ENCODE peak calls at places on chromosomes 4 and X, in five cellular contexts. One of them, this sample, is unnamed.

GRCh38 chrX:7515681-7516413 is 327.1 kb upstream of the VCX start:
- DNase-seq in WERI-Rb-1: no peak
- DNase-seq in iPS-NIHi11: no peak
- DNase-seq in HCT116: no peak
- DNase-seq in activated CD4-positive, alpha-beta memory T cell treated with anti-CD3 and anti-CD28 coated beads, Interleukin-2, amount 10 ng/mL, durations not matched to agents 7 days and 5 days: no peak
- DNase-seq in this sample: no peak

GRCh38 chrX:99271641-99272040 is 1138.4 kb downstream of the PCDH19 start:
- DNase-seq in WERI-Rb-1: peak; percentile 15
- DNase-seq in iPS-NIHi11: no peak
- DNase-seq in HCT116: no peak
- DNase-seq in activated CD4-positive, alpha-beta memory T cell treated with anti-CD3 and anti-CD28 coated beads, Interleukin-2, amount 10 ng/mL, durations not matched to agents 7 days and 5 days: no peak
- DNase-seq in this sample: no peak

GRCh38 chr4:145103496-145103895 is 5.4 kb downstream of the ABCE1 start:
- DNase-seq in WERI-Rb-1: no peak
- DNase-seq in iPS-NIHi11: no peak
- DNase-seq in HCT116: no peak
- DNase-seq in activated CD4-positive, alpha-beta memory T cell treated with anti-CD3 and anti-CD28 coated beads, Interleukin-2, amount 10 ng/mL, durations not matched to agents 7 days and 5 days: no peak
- DNase-seq in this sample: no peak

GRCh38 chrX:43633757-43634156 is 22.3 kb upstream of the MAOA start:
- DNase-seq in WERI-Rb-1: no peak
- DNase-seq in iPS-NIHi11: no peak
- DNase-seq in HCT116: no peak
- DNase-seq in activated CD4-positive, alpha-beta memory T cell treated with anti-CD3 and anti-CD28 coated beads, Interleukin-2, amount 10 ng/mL, durations not matched to agents 7 days and 5 days: no peak
- DNase-seq in this sample: no peak

GRCh38 chr4:25030283-25031076 is at the start of gene LGI2:
- DNase-seq in WERI-Rb-1: peak; percentile 72
- DNase-seq in iPS-NIHi11: peak; percentile 80
- DNase-seq in HCT116: no peak
- DNase-seq in activated CD4-positive, alpha-beta memory T cell treated with anti-CD3 and anti-CD28 coated beads, Interleukin-2, amount 10 ng/mL, durations not matched to agents 7 days and 5 days: no peak
- DNase-seq in this sample: no peak

GRCh38 chrX:115650449-115650848 is 89.5 kb downstream of the PLS3 start:
- DNase-seq in WERI-Rb-1: no peak
- DNase-seq in iPS-NIHi11: no peak
- DNase-seq in HCT116: no peak
- DNase-seq in activated CD4-positive, alpha-beta memory T cell treated with anti-CD3 and anti-CD28 coated beads, Interleukin-2, amount 10 ng/mL, durations not matched to agents 7 days and 5 days: no peak
- DNase-seq in this sample: no peak

GRCh38 chrX:104566921-104567501 is 1.0 kb downstream of the IL1RAPL2 start:
- DNase-seq in WERI-Rb-1: no peak
- DNase-seq in iPS-NIHi11: peak; percentile 7
- DNase-seq in HCT116: no peak
- DNase-seq in activated CD4-positive, alpha-beta memory T cell treated with anti-CD3 and anti-CD28 coated beads, Interleukin-2, amount 10 ng/mL, durations not matched to agents 7 days and 5 days: no peak
- DNase-seq in this sample: no peak

GRCh38 chrX:134801267-134801666 is 143.0 kb upstream of the PLAC1 start:
- DNase-seq in WERI-Rb-1: no peak
- DNase-seq in iPS-NIHi11: no peak
- DNase-seq in HCT116: no peak
- DNase-seq in activated CD4-positive, alpha-beta memory T cell treated with anti-CD3 and anti-CD28 coated beads, Interleukin-2, amount 10 ng/mL, durations not matched to agents 7 days and 5 days: no peak
- DNase-seq in this sample: no peak

GRCh38 chr4:114921790-114922581 is 191.4 kb downstream of the NDST4 start:
- DNase-seq in WERI-Rb-1: no peak
- DNase-seq in iPS-NIHi11: no peak
- DNase-seq in HCT116: no peak
- DNase-seq in activated CD4-positive, alpha-beta memory T cell treated with anti-CD3 and anti-CD28 coated beads, Interleukin-2, amount 10 ng/mL, durations not matched to agents 7 days and 5 days: no peak
- DNase-seq in this sample: no peak

GRCh38 chrX:133542476-133542875 is 127.2 kb upstream of the GPC4 start:
- DNase-seq in WERI-Rb-1: no peak
- DNase-seq in iPS-NIHi11: no peak
- DNase-seq in HCT116: no peak
- DNase-seq in activated CD4-positive, alpha-beta memory T cell treated with anti-CD3 and anti-CD28 coated beads, Interleukin-2, amount 10 ng/mL, durations not matched to agents 7 days and 5 days: no peak
- DNase-seq in this sample: no peak

GRCh38 chrX:123833387-123833786 is 26.5 kb upstream of the XIAP start:
- DNase-seq in WERI-Rb-1: peak; percentile 61
- DNase-seq in iPS-NIHi11: peak; percentile 63
- DNase-seq in HCT116: peak; percentile 50
- DNase-seq in activated CD4-positive, alpha-beta memory T cell treated with anti-CD3 and anti-CD28 coated beads, Interleukin-2, amount 10 ng/mL, durations not matched to agents 7 days and 5 days: peak; percentile 67
- DNase-seq in this sample: peak; percentile 55

GRCh38 chr4:120749445-120750151 is 172.9 kb downstream of the PRDM5 start:
- DNase-seq in WERI-Rb-1: peak; percentile 42
- DNase-seq in iPS-NIHi11: no peak
- DNase-seq in HCT116: no peak
- DNase-seq in activated CD4-positive, alpha-beta memory T cell treated with anti-CD3 and anti-CD28 coated beads, Interleukin-2, amount 10 ng/mL, durations not matched to agents 7 days and 5 days: no peak
- DNase-seq in this sample: no peak

GRCh38 chr4:21699437-21699836 is 249.1 kb downstream of the KCNIP4 start:
- DNase-seq in WERI-Rb-1: no peak
- DNase-seq in iPS-NIHi11: no peak
- DNase-seq in HCT116: no peak
- DNase-seq in activated CD4-positive, alpha-beta memory T cell treated with anti-CD3 and anti-CD28 coated beads, Interleukin-2, amount 10 ng/mL, durations not matched to agents 7 days and 5 days: no peak
- DNase-seq in this sample: no peak

GRCh38 chr4:60201052-60201673 is 999.0 kb upstream of the ADGRL3 start:
- DNase-seq in WERI-Rb-1: peak; percentile 47
- DNase-seq in iPS-NIHi11: peak; percentile 43
- DNase-seq in HCT116: peak; percentile 12
- DNase-seq in activated CD4-positive, alpha-beta memory T cell treated with anti-CD3 and anti-CD28 coated beads, Interleukin-2, amount 10 ng/mL, durations not matched to agents 7 days and 5 days: peak; percentile 28
- DNase-seq in this sample: peak; percentile 39

GRCh38 chrX:139204903-139205667 is 325.5 kb upstream of the F9 start:
- DNase-seq in WERI-Rb-1: no peak
- DNase-seq in iPS-NIHi11: peak; percentile 59
- DNase-seq in HCT116: no peak
- DNase-seq in activated CD4-positive, alpha-beta memory T cell treated with anti-CD3 and anti-CD28 coated beads, Interleukin-2, amount 10 ng/mL, durations not matched to agents 7 days and 5 days: no peak
- DNase-seq in this sample: no peak

This sample was measured in CD4-positive, CD25-positive, alpha-beta regulatory T cell.